ENCODE peak calls at places on chromosomes 7 and 10, in four cellular contexts. L is H1, U is HepG2, B is K562. A is an unnamed sample.

GRCh38 chr10:73900068-73900467 is 10.9 kb upstream of the PLAU start:
- DNase-seq in U (no peak), B (no peak), L (no peak), A (no peak)

GRCh38 chr7:77797734-77798393 is 370 bp downstream of the TMEM60 start:
- DNase-seq in U (no peak), L (no peak), B (peak; percentile 17), A (no peak)

GRCh38 chr7:1403844-1404404 is 55.3 kb downstream of the MICALL2 start:
- DNase-seq in B (no peak), U (no peak), L (no peak), A (peak; percentile 65)

GRCh38 chr10:76251773-76252617 is 820.6 kb downstream of the LRMDA start:
- DNase-seq in U (no peak), B (no peak), L (no peak), A (no peak)

GRCh38 chr10:11058965-11059364 is 41.3 kb downstream of the CELF2 start:
- DNase-seq in U (no peak), L (no peak), B (no peak), A (no peak)

GRCh38 chr10:125379592-125379991 is 219.2 kb upstream of the CTBP2 start:
- DNase-seq in U (no peak), B (no peak), L (no peak), A (no peak)

GRCh38 chr7:158324397-158325360 is 262.9 kb downstream of the PTPRN2 start:
- DNase-seq in U (no peak), L (peak; percentile 42), B (no peak), A (no peak)

GRCh38 chr7:7772385-7772784 is 54.0 kb upstream of the RPA3 start:
- DNase-seq in U (no peak), L (no peak), B (no peak), A (no peak)

GRCh38 chr7:66043681-66044497 is 31.7 kb upstream of the ASL start:
- DNase-seq in U (no peak), L (peak; percentile 49), B (peak; percentile 15), A (no peak)

GRCh38 chr7:42348627-42349026 is 111.6 kb upstream of the GLI3 start:
- DNase-seq in B (no peak), U (no peak), L (no peak), A (no peak)

GRCh38 chr10:128062331-128062730 is 63.9 kb downstream of the MKI67 start:
- DNase-seq in L (no peak), B (no peak), U (no peak), A (no peak)

DNA sequence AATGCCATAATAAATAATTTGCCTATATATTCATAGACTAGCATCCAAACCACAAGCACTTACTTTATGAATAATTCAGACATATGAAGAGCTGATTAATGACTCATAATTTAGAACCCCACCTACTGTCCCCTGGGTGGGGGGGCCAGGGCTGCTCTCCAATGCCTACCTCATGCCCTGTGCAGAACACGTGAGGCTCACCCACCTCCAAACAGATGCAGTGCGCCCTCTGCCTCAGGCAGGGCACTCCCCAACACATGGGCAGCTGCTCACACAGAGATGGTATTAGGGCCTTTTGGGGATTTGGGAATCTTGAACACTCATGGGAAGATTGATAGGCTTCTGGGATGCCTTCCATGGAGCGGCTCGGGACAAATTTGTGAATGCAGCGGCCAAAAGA is 75.1 kb upstream of the INSIG1 start:
- DNase-seq in B (no peak), U (no peak), L (no peak), A (no peak)
- TF ChIP-seq MAFK in B (no peak), U (no peak), L (no peak), A (no peak)

GRCh38 chr10:103333934-103334520 is 16.9 kb downstream of the PCGF6 start:
- DNase-seq in B (no peak), U (peak; percentile 10), L (no peak), A (peak; percentile 35)
- TF ChIP-seq KDM1A in B (no peak), U (no peak), L (no peak), A (no peak)

DNA sequence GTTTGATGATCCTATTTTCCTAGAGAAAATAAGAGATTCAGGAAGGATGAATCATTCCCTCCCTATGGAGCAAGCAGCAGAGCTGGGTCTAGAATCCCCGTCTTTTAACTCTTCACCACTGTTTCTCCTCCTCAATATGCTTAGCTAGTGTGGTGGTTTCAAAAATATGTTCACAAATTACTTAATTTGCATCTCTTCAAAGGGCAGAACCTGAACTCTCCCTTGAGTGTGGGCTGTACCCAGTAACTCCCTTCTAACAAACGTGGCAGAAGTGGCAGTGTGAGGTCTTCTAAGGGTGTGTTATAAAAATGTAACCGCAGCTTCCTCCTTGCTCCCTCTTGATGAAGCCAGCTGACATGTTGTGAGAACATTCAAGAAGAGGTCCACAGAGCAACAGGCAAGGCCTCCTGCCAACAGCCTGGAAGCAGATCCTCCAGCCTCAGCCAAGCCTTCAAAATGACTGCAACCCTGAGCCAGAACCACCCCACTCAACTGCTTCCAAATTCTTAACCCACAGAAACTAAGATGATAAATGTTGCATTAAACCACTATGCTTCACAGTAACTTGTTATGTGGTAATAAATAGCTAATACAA is 36.6 kb downstream of the SRPK2 start:
- DNase-seq in B (no peak), U (no peak), L (no peak), A (no peak)
- TF ChIP-seq MAFK in B (no peak), U (no peak), L (no peak), A (no peak)

GRCh38 chr7:21945374-21946227 is at the start of gene CDCA7L:
- DNase-seq in U (no peak), B (peak; percentile 67), L (peak; percentile 88), A (peak; percentile 81)

GRCh38 chr7:21948364-21948763 is 2.7 kb upstream of the CDCA7L start:
- DNase-seq in B (no peak), U (no peak), L (no peak), A (no peak)

GRCh38 chr7:21948887-21949469 is 3.3 kb upstream of the CDCA7L start:
- DNase-seq in B (no peak), U (no peak), L (no peak), A (no peak)

GRCh38 chr7:21946228-21946709 is 570 bp upstream of the CDCA7L start:
- DNase-seq in U (no peak), B (no peak), L (no peak), A (no peak)

DNA sequence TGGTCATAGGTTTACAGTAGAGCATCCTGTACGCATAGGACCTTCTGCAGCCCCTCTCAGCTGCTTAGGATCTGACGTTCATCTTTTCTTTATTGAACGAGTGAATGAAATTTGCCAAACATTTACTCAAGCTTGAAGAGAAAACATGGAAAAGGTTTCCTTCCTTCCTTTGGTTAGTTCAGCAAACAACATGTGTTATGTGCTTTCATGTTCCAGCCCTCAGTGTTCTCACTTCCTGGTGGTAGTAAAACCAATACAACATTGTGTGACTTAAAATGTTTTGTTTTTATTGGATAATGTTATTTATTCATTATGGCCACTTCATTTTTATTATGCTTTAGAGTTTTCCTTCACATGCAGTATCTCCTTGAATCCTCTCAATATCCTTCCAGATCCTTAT is 1.4 kb upstream of the CDCA7L start:
- DNase-seq in B (no peak), U (no peak), L (no peak), A (no peak)
- TF ChIP-seq KDM1A in B (no peak), U (no peak), L (no peak), A (no peak)

GRCh38 chr7:73995330-73995729 is 32.6 kb upstream of the ELN start:
- DNase-seq in L (no peak), U (no peak), B (no peak), A (no peak)
- TF ChIP-seq MAFK in L (no peak), U (no peak), B (no peak), A (no peak)

GRCh38 chr7:130160023-130160422 is 45.2 kb downstream of the TMEM209 start:
- DNase-seq in U (no peak), B (no peak), L (no peak), A (no peak)

GRCh38 chr7:130156140-130156539 is 49.1 kb downstream of the TMEM209 start:
- DNase-seq in L (no peak), U (no peak), B (no peak), A (no peak)

GRCh38 chr7:130162196-130162595 is 43.0 kb downstream of the TMEM209 start:
- DNase-seq in B (no peak), L (no peak), U (no peak), A (no peak)

GRCh38 chr7:130157700-130158099 is 47.5 kb downstream of the TMEM209 start:
- DNase-seq in L (no peak), B (no peak), U (no peak), A (no peak)

DNA sequence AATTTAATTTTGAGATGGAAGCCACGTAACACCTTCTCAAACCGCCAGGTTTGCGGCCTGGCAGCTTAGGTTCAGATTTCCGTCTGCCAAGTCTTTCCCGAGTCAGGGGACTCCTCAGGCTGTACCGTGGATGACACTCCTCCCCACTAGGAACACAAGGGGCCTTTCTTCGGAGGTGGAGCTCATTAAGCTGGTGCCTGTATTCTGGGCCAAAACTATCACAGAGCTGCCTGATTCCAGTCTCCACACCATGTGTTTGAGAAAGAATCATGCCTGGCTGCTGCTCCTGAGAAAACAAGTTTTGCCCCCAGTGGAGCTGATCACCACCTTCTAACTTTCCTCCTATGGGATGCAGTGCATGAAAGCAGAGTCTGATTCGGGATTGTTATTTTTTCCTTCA is 44.8 kb downstream of the TMEM209 start:
- DNase-seq in U (no peak), L (no peak), B (no peak), A (no peak)
- TF ChIP-seq KDM1A in U (no peak), L (no peak), B (no peak), A (no peak)

GRCh38 chr10:60044221-60044620 is 137.9 kb upstream of the CCDC6 start:
- DNase-seq in B (no peak), U (no peak), L (no peak), A (no peak)
- TF ChIP-seq MAFK in B (no peak), U (no peak), L (no peak), A (no peak)

DNA sequence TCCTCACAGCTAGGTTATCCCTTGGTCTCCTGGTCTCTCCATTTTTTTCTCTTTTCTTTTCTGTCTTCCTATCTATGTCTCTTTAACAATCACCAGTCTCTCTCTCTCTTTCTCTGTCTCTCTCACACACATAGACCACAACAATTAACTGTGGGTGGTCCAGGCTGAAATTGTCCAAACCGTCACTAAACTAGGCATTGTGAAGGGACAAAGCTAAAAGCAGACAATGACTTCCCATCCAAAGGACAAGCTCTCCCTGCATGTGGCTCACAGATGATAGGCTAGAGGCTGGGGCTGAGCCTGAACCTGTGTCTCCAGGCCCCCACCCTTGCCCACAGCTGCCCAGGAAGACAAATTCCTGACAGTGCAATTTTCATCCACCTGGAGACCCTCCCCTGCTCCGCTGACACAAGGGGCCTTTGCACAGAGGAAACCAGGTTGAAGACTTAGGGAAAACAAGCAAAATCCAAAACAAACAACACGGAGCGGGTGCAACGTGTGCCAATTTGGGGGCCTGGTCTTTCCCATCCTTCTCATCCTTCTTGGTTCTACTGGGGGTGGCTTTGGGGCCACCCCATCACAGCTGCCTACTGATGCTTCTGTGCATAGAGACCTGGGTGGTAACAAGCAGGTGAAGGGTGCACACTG is 755.4 kb downstream of the GRID1 start:
- DNase-seq in U (no peak), L (peak; percentile 8), B (no peak), A (no peak)
- TF ChIP-seq KDM1A in U (no peak), L (no peak), B (no peak), A (no peak)

DNA sequence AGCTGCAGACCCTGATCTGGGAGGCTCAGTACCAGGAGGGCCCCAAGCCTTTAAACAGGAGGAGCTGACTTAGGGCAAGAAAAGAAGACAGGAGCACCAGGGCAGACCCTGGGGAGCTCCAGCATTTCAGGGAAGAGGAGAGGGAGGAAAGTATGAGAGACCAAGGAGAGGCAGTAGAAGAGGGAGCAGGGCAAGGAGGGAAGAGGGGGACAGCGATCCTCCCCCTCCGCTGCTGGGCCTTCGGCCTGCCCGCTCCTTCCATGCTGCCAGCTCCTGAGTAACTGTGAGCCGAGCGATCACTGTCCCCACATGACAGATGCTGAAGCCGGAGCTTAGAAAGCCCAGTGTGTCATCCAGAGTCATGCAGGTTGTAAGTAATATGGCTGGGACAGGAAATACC is 65.9 kb downstream of the ALOX5 start:
- DNase-seq in B (no peak), L (no peak), U (no peak), A (no peak)
- TF ChIP-seq MAFK in B (no peak), L (no peak), U (no peak), A (no peak)

A was measured in A549.